ENCODE peak calls at places on chromosomes 12 and 14, in eight cellular contexts. G is stimulated activated CD8-positive, alpha-beta memory T cell treated with anti-CD3 and anti-CD28 coated beads, Interleukin-4, amount 100 ng/mL, for 24 hours; K is NCI-H146; Z is lung; B is Right ventricle myocardium superior; A is AG20443; M is A549; J is GM18507. W is an unnamed sample.

GRCh38 chr14:100546051-100546443 is 41.2 kb downstream of the BEGAIN start:
- DNase-seq in G (no peak), K (no peak), Z (no peak), B (peak), A (peak), M (no peak), J (no peak), W (peak)

GRCh38 chr14:50083467-50084337 is 32.7 kb downstream of the VCPKMT start:
- DNase-seq in G (peak), K (no peak), Z (no peak), B (no peak), A (no peak), M (no peak), J (no peak), W (no peak)

GRCh38 chr12:117098361-117099217 is 627 bp downstream of the TESC start:
- DNase-seq in G (no peak), K (peak), Z (no peak), B (peak), A (no peak), M (peak), J (peak), W (peak)

GRCh38 chr12:27780612-27781408 is 774 bp upstream of the MANSC4 start:
- DNase-seq in G (peak), K (peak), Z (peak), B (no peak), A (peak), M (peak), J (peak), W (peak)

GRCh38 chr14:100708349-100709217 is 18.1 kb upstream of the DLK1 start:
- DNase-seq in G (no peak), K (peak), Z (peak), B (peak), A (no peak), M (no peak), J (no peak), W (peak)

GRCh38 chr12:96155181-96155580 is 39.0 kb upstream of the ELK3 start:
- DNase-seq in G (no peak), K (no peak), Z (no peak), B (no peak), A (no peak), M (no peak), J (no peak), W (no peak)

GRCh38 chr12:30985814-30986452 is 59.4 kb downstream of the TSPAN11 start:
- DNase-seq in G (no peak), K (peak), Z (peak), B (peak), A (peak), M (peak), J (peak), W (peak)

GRCh38 chr12:73514672-73515071 is 1023.0 kb upstream of the ATXN7L3B start:
- DNase-seq in G (no peak), K (no peak), Z (no peak), B (no peak), A (no peak), M (peak), J (no peak), W (peak)

GRCh38 chr14:45198551-45198950 is 54.5 kb downstream of the MIS18BP1 start:
- DNase-seq in G (no peak), K (no peak), Z (no peak), B (no peak), A (no peak), M (no peak), J (no peak), W (no peak)

GRCh38 chr14:55877942-55878341 is 240.3 kb upstream of the PELI2 start:
- DNase-seq in G (no peak), K (no peak), Z (no peak), B (peak), A (peak), M (no peak), J (no peak), W (no peak)

GRCh38 chr14:50887476-50887875 is 15.6 kb downstream of the ABHD12B start:
- DNase-seq in G (no peak), K (no peak), Z (no peak), B (no peak), A (no peak), M (no peak), J (no peak), W (no peak)

GRCh38 chr12:3304436-3305135 is 186.4 kb upstream of the PRMT8 start:
- DNase-seq in G (no peak), K (peak), Z (no peak), B (no peak), A (peak), M (no peak), J (no peak), W (peak)

GRCh38 chr12:50581226-50582184 is 76.7 kb downstream of the DIP2B start:
- DNase-seq in G (no peak), K (no peak), Z (no peak), B (no peak), A (peak), M (no peak), J (no peak), W (no peak)

GRCh38 chr14:49966304-49966809 is 73.5 kb downstream of the ARF6 start:
- DNase-seq in G (no peak), K (no peak), Z (no peak), B (no peak), A (peak), M (peak), J (no peak), W (peak)

GRCh38 chr12:122979001-122979907 is 1.2 kb upstream of the ARL6IP4 start:
- DNase-seq in G (no peak), K (no peak), Z (no peak), B (no peak), A (no peak), M (no peak), J (no peak), W (no peak)

GRCh38 chr12:6996040-6996441 is 22.2 kb downstream of the LPCAT3 start:
- DNase-seq in G (no peak), K (no peak), Z (no peak), B (no peak), A (peak), M (no peak), J (no peak), W (peak)

GRCh38 chr12:3536096-3536875 is 45.3 kb downstream of the PRMT8 start:
- DNase-seq in G (no peak), K (no peak), Z (no peak), B (no peak), A (no peak), M (no peak), J (no peak), W (no peak)

GRCh38 chr12:108043750-108044149 is 85.3 kb upstream of the WSCD2 start:
- DNase-seq in G (no peak), K (no peak), Z (no peak), B (no peak), A (no peak), M (no peak), J (no peak), W (no peak)